ENCODE peak calls at places on chromosomes 4 and X, in six cellular contexts. One of them, this sample, is unnamed.
A peak's percentile ranks its signal among the peaks of the same experiment; 100 is the strongest.

GRCh38 chrX:84188320-84188834 is 378 bp upstream of the RPS6KA6 start:
- DNase-seq in astrocyte of the cerebellum: peak; percentile 39
- DNase-seq in GM13976: peak; percentile 45
- DNase-seq in CD4-positive, alpha-beta T cell: no peak
- DNase-seq in RWPE1: no peak
- DNase-seq in IMR-90: peak; percentile 64
- DNase-seq in this sample: no peak

GRCh38 chrX:1165535-1166196 is 46.8 kb downstream of the CRLF2 start:
- DNase-seq in astrocyte of the cerebellum: no peak
- DNase-seq in GM13976: peak; percentile 34
- DNase-seq in CD4-positive, alpha-beta T cell: no peak
- DNase-seq in RWPE1: no peak
- DNase-seq in IMR-90: no peak
- DNase-seq in this sample: no peak

GRCh38 chrX:115324194-115324593 is 34.7 kb downstream of the LUZP4 start:
- DNase-seq in astrocyte of the cerebellum: peak; percentile 9
- DNase-seq in GM13976: no peak
- DNase-seq in CD4-positive, alpha-beta T cell: no peak
- DNase-seq in RWPE1: no peak
- DNase-seq in IMR-90: peak; percentile 26
- DNase-seq in this sample: no peak

GRCh38 chr4:181548873-181549541 is 694.2 kb upstream of the TENM3 start:
- DNase-seq in astrocyte of the cerebellum: peak; percentile 68
- DNase-seq in GM13976: no peak
- DNase-seq in CD4-positive, alpha-beta T cell: no peak
- DNase-seq in RWPE1: peak; percentile 61
- DNase-seq in IMR-90: peak; percentile 85
- DNase-seq in this sample: no peak

GRCh38 chr4:98522603-98523395 is 135.6 kb downstream of the TSPAN5 start:
- DNase-seq in astrocyte of the cerebellum: peak; percentile 60
- DNase-seq in GM13976: no peak
- DNase-seq in CD4-positive, alpha-beta T cell: no peak
- DNase-seq in RWPE1: peak; percentile 68
- DNase-seq in IMR-90: peak; percentile 92
- DNase-seq in this sample: no peak

GRCh38 chrX:49172280-49172780 is 632 bp downstream of the PLP2 start:
- DNase-seq in astrocyte of the cerebellum: no peak
- DNase-seq in GM13976: peak; percentile 70
- DNase-seq in CD4-positive, alpha-beta T cell: peak; percentile 69
- DNase-seq in RWPE1: no peak
- DNase-seq in IMR-90: peak; percentile 20
- DNase-seq in this sample: peak; percentile 89

GRCh38 chrX:152575331-152575730 is 62.4 kb upstream of the GABRQ start:
- DNase-seq in astrocyte of the cerebellum: no peak
- DNase-seq in GM13976: no peak
- DNase-seq in CD4-positive, alpha-beta T cell: no peak
- DNase-seq in RWPE1: peak; percentile 38
- DNase-seq in IMR-90: no peak
- DNase-seq in this sample: no peak

GRCh38 chr4:185109736-185110135 is 33.3 kb upstream of the SLC25A4 start:
- DNase-seq in astrocyte of the cerebellum: no peak
- DNase-seq in GM13976: no peak
- DNase-seq in CD4-positive, alpha-beta T cell: no peak
- DNase-seq in RWPE1: no peak
- DNase-seq in IMR-90: no peak
- DNase-seq in this sample: no peak

GRCh38 chr4:30620711-30621110 is 99.5 kb upstream of the PCDH7 start:
- DNase-seq in astrocyte of the cerebellum: no peak
- DNase-seq in GM13976: no peak
- DNase-seq in CD4-positive, alpha-beta T cell: no peak
- DNase-seq in RWPE1: no peak
- DNase-seq in IMR-90: no peak
- DNase-seq in this sample: no peak

GRCh38 chrX:155215443-155216178 is 649 bp upstream of the VBP1 start:
- DNase-seq in astrocyte of the cerebellum: no peak
- DNase-seq in GM13976: no peak
- DNase-seq in CD4-positive, alpha-beta T cell: no peak
- DNase-seq in RWPE1: no peak
- DNase-seq in IMR-90: no peak
- DNase-seq in this sample: no peak

GRCh38 chr4:12729384-12729783 is 754.8 kb downstream of the RAB28 start:
- DNase-seq in astrocyte of the cerebellum: peak; percentile 2
- DNase-seq in GM13976: peak; percentile 13
- DNase-seq in CD4-positive, alpha-beta T cell: no peak
- DNase-seq in RWPE1: peak; percentile 8
- DNase-seq in IMR-90: peak; percentile 15
- DNase-seq in this sample: no peak

GRCh38 chr4:12723849-12724447 is 760.2 kb downstream of the RAB28 start:
- DNase-seq in astrocyte of the cerebellum: no peak
- DNase-seq in GM13976: no peak
- DNase-seq in CD4-positive, alpha-beta T cell: no peak
- DNase-seq in RWPE1: no peak
- DNase-seq in IMR-90: no peak
- DNase-seq in this sample: no peak

GRCh38 chr4:12724520-12724919 is 759.6 kb downstream of the RAB28 start:
- DNase-seq in astrocyte of the cerebellum: no peak
- DNase-seq in GM13976: no peak
- DNase-seq in CD4-positive, alpha-beta T cell: no peak
- DNase-seq in RWPE1: no peak
- DNase-seq in IMR-90: no peak
- DNase-seq in this sample: no peak
- TF ChIP-seq CTCF in astrocyte of the cerebellum: peak; percentile 36
- TF ChIP-seq CTCF in GM13976: peak; percentile 58
- TF ChIP-seq CTCF in CD4-positive, alpha-beta T cell: peak; percentile 41
- TF ChIP-seq CTCF in RWPE1: peak; percentile 72
- TF ChIP-seq CTCF in IMR-90: peak; percentile 36
- TF ChIP-seq CTCF in this sample: peak; percentile 29

GRCh38 chr4:4866124-4866832 is 6.8 kb downstream of the MSX1 start:
- DNase-seq in astrocyte of the cerebellum: no peak
- DNase-seq in GM13976: no peak
- DNase-seq in CD4-positive, alpha-beta T cell: no peak
- DNase-seq in RWPE1: no peak
- DNase-seq in IMR-90: no peak
- DNase-seq in this sample: no peak

GRCh38 chr4:4865705-4866123 is 6.2 kb downstream of the MSX1 start:
- DNase-seq in astrocyte of the cerebellum: no peak
- DNase-seq in GM13976: no peak
- DNase-seq in CD4-positive, alpha-beta T cell: no peak
- DNase-seq in RWPE1: no peak
- DNase-seq in IMR-90: no peak
- DNase-seq in this sample: no peak

GRCh38 chr4:4868506-4869379 is 9.3 kb downstream of the MSX1 start:
- DNase-seq in astrocyte of the cerebellum: no peak
- DNase-seq in GM13976: peak; percentile 30
- DNase-seq in CD4-positive, alpha-beta T cell: no peak
- DNase-seq in RWPE1: no peak
- DNase-seq in IMR-90: no peak
- DNase-seq in this sample: no peak

GRCh38 chr4:4867745-4868505 is 8.5 kb downstream of the MSX1 start:
- DNase-seq in astrocyte of the cerebellum: no peak
- DNase-seq in GM13976: peak; percentile 24
- DNase-seq in CD4-positive, alpha-beta T cell: no peak
- DNase-seq in RWPE1: no peak
- DNase-seq in IMR-90: no peak
- DNase-seq in this sample: no peak

GRCh38 chr4:4866833-4867744 is 7.6 kb downstream of the MSX1 start:
- DNase-seq in astrocyte of the cerebellum: no peak
- DNase-seq in GM13976: no peak
- DNase-seq in CD4-positive, alpha-beta T cell: no peak
- DNase-seq in RWPE1: no peak
- DNase-seq in IMR-90: no peak
- DNase-seq in this sample: peak; percentile 83
- TF ChIP-seq CTCF in astrocyte of the cerebellum: peak; percentile 12
- TF ChIP-seq CTCF in GM13976: no peak
- TF ChIP-seq CTCF in CD4-positive, alpha-beta T cell: no peak
- TF ChIP-seq CTCF in RWPE1: no peak
- TF ChIP-seq CTCF in IMR-90: no peak
- TF ChIP-seq CTCF in this sample: no peak

GRCh38 chrX:133838761-133839676 is 146.4 kb downstream of the GPC3 start:
- DNase-seq in astrocyte of the cerebellum: peak; percentile 13
- DNase-seq in GM13976: peak; percentile 22
- DNase-seq in CD4-positive, alpha-beta T cell: no peak
- DNase-seq in RWPE1: peak; percentile 13
- DNase-seq in IMR-90: peak; percentile 28
- DNase-seq in this sample: no peak
- TF ChIP-seq CTCF in astrocyte of the cerebellum: peak; percentile 75
- TF ChIP-seq CTCF in GM13976: peak; percentile 17
- TF ChIP-seq CTCF in CD4-positive, alpha-beta T cell: peak; percentile 45
- TF ChIP-seq CTCF in RWPE1: peak; percentile 33
- TF ChIP-seq CTCF in IMR-90: peak; percentile 55
- TF ChIP-seq CTCF in this sample: peak; percentile 41

GRCh38 chr4:91092398-91092955 is 965.3 kb downstream of the CCSER1 start:
- DNase-seq in astrocyte of the cerebellum: no peak
- DNase-seq in GM13976: no peak
- DNase-seq in CD4-positive, alpha-beta T cell: no peak
- DNase-seq in RWPE1: no peak
- DNase-seq in IMR-90: no peak
- DNase-seq in this sample: no peak
- TF ChIP-seq CTCF in astrocyte of the cerebellum: no peak
- TF ChIP-seq CTCF in GM13976: no peak
- TF ChIP-seq CTCF in CD4-positive, alpha-beta T cell: no peak
- TF ChIP-seq CTCF in RWPE1: no peak
- TF ChIP-seq CTCF in IMR-90: no peak
- TF ChIP-seq CTCF in this sample: no peak

DNA sequence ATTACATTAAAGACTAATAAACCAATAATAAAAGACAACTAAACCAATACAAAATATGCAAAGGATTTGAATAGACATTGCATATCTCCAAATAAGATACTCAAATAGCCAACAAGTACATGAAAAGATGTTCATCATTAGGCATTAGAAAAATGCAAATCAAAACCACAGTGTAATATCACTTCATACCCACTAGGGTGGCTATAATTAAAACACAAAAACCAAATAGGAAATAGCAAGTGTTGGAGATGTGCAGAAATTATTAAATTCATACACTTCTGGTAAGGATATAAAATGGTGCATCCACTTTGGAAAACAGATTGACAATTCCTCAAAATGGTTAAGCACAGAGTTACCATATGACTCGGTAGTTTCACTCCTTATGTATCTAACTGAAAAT is 860.8 kb upstream of the DIAPH2 start:
- DNase-seq in astrocyte of the cerebellum: no peak
- DNase-seq in GM13976: no peak
- DNase-seq in CD4-positive, alpha-beta T cell: no peak
- DNase-seq in RWPE1: no peak
- DNase-seq in IMR-90: no peak
- DNase-seq in this sample: no peak
- TF ChIP-seq CTCF in astrocyte of the cerebellum: no peak
- TF ChIP-seq CTCF in GM13976: no peak
- TF ChIP-seq CTCF in CD4-positive, alpha-beta T cell: no peak
- TF ChIP-seq CTCF in RWPE1: no peak
- TF ChIP-seq CTCF in IMR-90: no peak
- TF ChIP-seq CTCF in this sample: no peak

GRCh38 chr4:3766207-3766790 is at the start of gene ADRA2C:
- DNase-seq in astrocyte of the cerebellum: no peak
- DNase-seq in GM13976: no peak
- DNase-seq in CD4-positive, alpha-beta T cell: no peak
- DNase-seq in RWPE1: no peak
- DNase-seq in IMR-90: no peak
- DNase-seq in this sample: no peak

GRCh38 chr4:3768842-3769641 is 2.9 kb downstream of the ADRA2C start:
- DNase-seq in astrocyte of the cerebellum: no peak
- DNase-seq in GM13976: no peak
- DNase-seq in CD4-positive, alpha-beta T cell: no peak
- DNase-seq in RWPE1: no peak
- DNase-seq in IMR-90: no peak
- DNase-seq in this sample: no peak

GRCh38 chr4:3766791-3767561 is 791 bp downstream of the ADRA2C start:
- DNase-seq in astrocyte of the cerebellum: no peak
- DNase-seq in GM13976: no peak
- DNase-seq in CD4-positive, alpha-beta T cell: no peak
- DNase-seq in RWPE1: no peak
- DNase-seq in IMR-90: no peak
- DNase-seq in this sample: no peak

GRCh38 chr4:3769642-3770184 is 3.5 kb downstream of the ADRA2C start:
- DNase-seq in astrocyte of the cerebellum: no peak
- DNase-seq in GM13976: no peak
- DNase-seq in CD4-positive, alpha-beta T cell: no peak
- DNase-seq in RWPE1: no peak
- DNase-seq in IMR-90: no peak
- DNase-seq in this sample: no peak

GRCh38 chr4:3767569-3768288 is 1.5 kb downstream of the ADRA2C start:
- DNase-seq in astrocyte of the cerebellum: no peak
- DNase-seq in GM13976: no peak
- DNase-seq in CD4-positive, alpha-beta T cell: no peak
- DNase-seq in RWPE1: no peak
- DNase-seq in IMR-90: no peak
- DNase-seq in this sample: no peak
- TF ChIP-seq CTCF in astrocyte of the cerebellum: no peak
- TF ChIP-seq CTCF in GM13976: no peak
- TF ChIP-seq CTCF in CD4-positive, alpha-beta T cell: no peak
- TF ChIP-seq CTCF in RWPE1: no peak
- TF ChIP-seq CTCF in IMR-90: no peak
- TF ChIP-seq CTCF in this sample: peak; percentile 9

GRCh38 chrX:119758682-119759332 is 419 bp downstream of the SOWAHD start:
- DNase-seq in astrocyte of the cerebellum: no peak
- DNase-seq in GM13976: no peak
- DNase-seq in CD4-positive, alpha-beta T cell: peak; percentile 37
- DNase-seq in RWPE1: no peak
- DNase-seq in IMR-90: no peak
- DNase-seq in this sample: no peak
- TF ChIP-seq CTCF in astrocyte of the cerebellum: no peak
- TF ChIP-seq CTCF in GM13976: no peak
- TF ChIP-seq CTCF in CD4-positive, alpha-beta T cell: no peak
- TF ChIP-seq CTCF in RWPE1: no peak
- TF ChIP-seq CTCF in IMR-90: no peak
- TF ChIP-seq CTCF in this sample: peak; percentile 20

This sample was measured in upper lobe of left lung.